ENCODE peak calls at places on chromosomes 7 and 10, in seven cellular contexts. U is AG08395; R is endothelial cell; K is stimulated activated CD8-positive, alpha-beta memory T cell treated with anti-CD3 and anti-CD28 coated beads, Interleukin-15, amount 100 ng/mL, for 4 hours; P is uterus; Q is stimulated activated effector memory CD8-positive, alpha-beta T cell treated with anti-CD3 and anti-CD28 coated beads, Interleukin-12 subunit alpha, Interleukin-12 subunit beta, amount 100 ng/mL, for 72 hours; H is amygdala. S is an unnamed sample.

GRCh38 chr7:139059905-139060304 is 24.1 kb upstream of the ZC3HAV1L start:
- DNase-seq in R (no peak), P (no peak), H (no peak), K (no peak), Q (no peak), U (no peak), S (no peak)

GRCh38 chr7:123751816-123752215 is 3.0 kb upstream of the WASL start:
- DNase-seq in U (no peak), K (no peak), R (no peak), H (no peak), Q (no peak), P (no peak), S (no peak)

GRCh38 chr7:47264021-47264651 is 317.8 kb downstream of the TNS3 start:
- DNase-seq in R (no peak), U (no peak), K (no peak), H (no peak), Q (no peak), P (no peak), S (no peak)

GRCh38 chr10:79185067-79185774 is 116.5 kb downstream of the ZMIZ1 start:
- DNase-seq in H (no peak), P (peak; percentile 66), Q (no peak), R (no peak), U (no peak), K (no peak), S (no peak)

GRCh38 chr7:47301078-47301477 is 280.8 kb downstream of the TNS3 start:
- DNase-seq in K (no peak), P (no peak), U (no peak), Q (no peak), H (no peak), R (no peak), S (no peak)

GRCh38 chr7:151684408-151685175 is 164.9 kb upstream of the RHEB start:
- DNase-seq in H (no peak), Q (no peak), P (no peak), U (no peak), K (no peak), R (no peak), S (no peak)

GRCh38 chr10:77582710-77583115 is 54.9 kb downstream of the KCNMA1 start:
- DNase-seq in H (no peak), U (peak; percentile 68), Q (peak; percentile 55), P (no peak), K (no peak), R (no peak), S (peak; percentile 17)

GRCh38 chr7:156677655-156678054 is 37.1 kb downstream of the RNF32 start:
- DNase-seq in R (no peak), Q (no peak), P (no peak), K (no peak), U (no peak), H (no peak), S (no peak)

GRCh38 chr10:2989292-2989947 is 77.9 kb upstream of the PFKP start:
- DNase-seq in U (no peak), Q (no peak), P (no peak), H (no peak), K (no peak), R (no peak), S (no peak)

GRCh38 chr10:11598749-11599396 is 12.6 kb downstream of the USP6NL start:
- DNase-seq in K (no peak), R (no peak), P (no peak), H (no peak), Q (no peak), U (no peak), S (no peak)

GRCh38 chr10:1634239-1634638 is 103.1 kb downstream of the ADARB2 start:
- DNase-seq in K (no peak), H (no peak), R (no peak), U (no peak), Q (no peak), P (no peak), S (no peak)

GRCh38 chr7:140217750-140218501 is 41.1 kb upstream of the KDM7A start:
- DNase-seq in R (no peak), U (no peak), Q (no peak), H (no peak), K (no peak), P (no peak), S (no peak)

GRCh38 chr10:75281980-75282379 is 46.2 kb upstream of the COMTD1 start:
- DNase-seq in H (no peak), Q (no peak), P (no peak), U (no peak), K (no peak), R (no peak), S (no peak)

GRCh38 chr7:16933296-16934248 is 51.8 kb upstream of the AGR3 start:
- DNase-seq in K (no peak), R (no peak), H (no peak), U (no peak), P (no peak), Q (no peak), S (peak; percentile 30)

GRCh38 chr10:126569513-126570447 is 100.7 kb downstream of the C10orf90 start:
- DNase-seq in P (no peak), Q (no peak), H (no peak), R (no peak), K (no peak), U (peak; percentile 69), S (no peak)

GRCh38 chr10:74255214-74255613 is 104.2 kb downstream of the ADK start:
- DNase-seq in P (no peak), R (no peak), H (no peak), U (no peak), Q (no peak), K (no peak), S (no peak)

GRCh38 chr10:2212196-2212719 is 474.9 kb upstream of the ADARB2 start:
- DNase-seq in U (no peak), P (no peak), R (no peak), Q (no peak), K (no peak), H (no peak), S (no peak)

GRCh38 chr7:155979994-155980393 is 167.7 kb upstream of the SHH start:
- DNase-seq in H (no peak), P (no peak), Q (no peak), U (no peak), K (no peak), R (no peak), S (no peak)

GRCh38 chr10:103645141-103646054 is 151.9 kb downstream of the NEURL1 start:
- DNase-seq in P (peak; percentile 87), Q (no peak), K (no peak), U (peak; percentile 93), R (no peak), H (no peak), S (no peak)

GRCh38 chr10:18221123-18221522 is 80.9 kb downstream of the CACNB2 start:
- DNase-seq in H (no peak), R (no peak), K (no peak), U (peak; percentile 23), Q (no peak), P (no peak), S (no peak)

GRCh38 chr7:16397497-16398210 is 23.7 kb downstream of the CRPPA start:
- DNase-seq in K (no peak), Q (no peak), U (no peak), P (no peak), R (no peak), H (no peak), S (no peak)

S was measured in stimulated activated naive CD8-positive, alpha-beta T cell treated with anti-CD3 and anti-CD28 coated beads, Interleukin-15, Interleukin-2, amounts not matched to agents 100 U/mL and 50 U/mL, for 24 hours.